ENCODE peak calls at places on chromosomes 16 and 17, in seven cellular contexts. H, U, L, E, S, J and N are unnamed samples.

GRCh38 chr17:602436-602835 is 112.2 kb downstream of the VPS53 start:
- DNase-seq in H (no peak), U (no peak), L (peak; percentile 69), E (no peak), S (no peak), J (peak; percentile 60), N (no peak)

GRCh38 chr17:72811976-72812687 is 280.4 kb downstream of the SLC39A11 start:
- DNase-seq in H (no peak), U (no peak), L (no peak), E (no peak), S (no peak), J (no peak), N (no peak)

GRCh38 chr16:56851671-56852400 is 13.2 kb upstream of the SLC12A3 start:
- DNase-seq in H (no peak), U (no peak), L (no peak), E (no peak), S (no peak), J (no peak), N (no peak)

GRCh38 chr17:64357191-64357981 is 33.3 kb downstream of the PECAM1 start:
- DNase-seq in H (no peak), U (no peak), L (peak; percentile 99), E (peak; percentile 75), S (peak; percentile 54), J (no peak), N (no peak)

GRCh38 chr17:73304971-73305786 is 6.6 kb downstream of the CDC42EP4 start:
- DNase-seq in H (no peak), U (peak; percentile 47), L (peak; percentile 60), E (peak; percentile 88), S (peak; percentile 78), J (peak; percentile 59), N (no peak)

GRCh38 chr17:59330314-59330942 is 1.0 kb upstream of the YPEL2 start:
- DNase-seq in H (no peak), U (peak; percentile 45), L (no peak), E (peak; percentile 68), S (no peak), J (no peak), N (no peak)

GRCh38 chr17:1997587-1998425 is 27.3 kb downstream of the RTN4RL1 start:
- DNase-seq in H (no peak), U (no peak), L (no peak), E (peak; percentile 78), S (no peak), J (no peak), N (no peak)

GRCh38 chr17:36147601-36148000 is 28.8 kb downstream of the TBC1D3B start:
- DNase-seq in H (no peak), U (no peak), L (no peak), E (no peak), S (no peak), J (no peak), N (no peak)